ENCODE peak calls at places on chromosomes 4 and X, in six cellular contexts. I is RWPE2, Y is suprapubic skin, K is mucosa of descending colon, G is GM13977, E is mesothelial cell of epicardium. N is an unnamed sample.
A peak's percentile ranks its signal among the peaks of the same experiment; 100 is the strongest.

GRCh38 chrX:31092476-31092875 is 20.6 kb upstream of the FTHL17 start:
- DNase-seq in G (no peak), E (no peak), K (no peak), I (no peak), Y (no peak), N (no peak)

GRCh38 chr4:81664079-81664478 is 192.4 kb upstream of the RASGEF1B start:
- DNase-seq in E (no peak), G (no peak), Y (no peak), I (no peak), K (no peak), N (no peak)

GRCh38 chr4:16830081-16830480 is 68.4 kb downstream of the LDB2 start:
- DNase-seq in I (no peak), K (no peak), E (no peak), G (no peak), Y (no peak), N (no peak)

GRCh38 chr4:124890522-124890921 is 178.0 kb upstream of the ANKRD50 start:
- DNase-seq in G (no peak), K (no peak), E (no peak), Y (no peak), I (no peak), N (no peak)

GRCh38 chrX:49725401-49725800 is 29.6 kb upstream of the PAGE1 start:
- DNase-seq in Y (no peak), I (no peak), G (no peak), K (no peak), E (no peak), N (no peak)

GRCh38 chr4:140047017-140047640 is 106.9 kb downstream of the MAML3 start:
- DNase-seq in K (no peak), Y (no peak), I (no peak), E (no peak), G (no peak), N (no peak)

GRCh38 chrX:28586891-28587635 is at the start of gene IL1RAPL1:
- DNase-seq in E (no peak), Y (no peak), I (no peak), G (no peak), K (no peak), N (no peak)

GRCh38 chr4:121697626-121698025 is 846 bp upstream of the ANXA5 start:
- DNase-seq in I (no peak), Y (no peak), G (no peak), K (no peak), E (no peak), N (no peak)

GRCh38 chr4:102665527-102665926 is 95.2 kb downstream of the MANBA start:
- DNase-seq in I (no peak), K (no peak), G (no peak), Y (no peak), E (no peak), N (no peak)

DNA sequence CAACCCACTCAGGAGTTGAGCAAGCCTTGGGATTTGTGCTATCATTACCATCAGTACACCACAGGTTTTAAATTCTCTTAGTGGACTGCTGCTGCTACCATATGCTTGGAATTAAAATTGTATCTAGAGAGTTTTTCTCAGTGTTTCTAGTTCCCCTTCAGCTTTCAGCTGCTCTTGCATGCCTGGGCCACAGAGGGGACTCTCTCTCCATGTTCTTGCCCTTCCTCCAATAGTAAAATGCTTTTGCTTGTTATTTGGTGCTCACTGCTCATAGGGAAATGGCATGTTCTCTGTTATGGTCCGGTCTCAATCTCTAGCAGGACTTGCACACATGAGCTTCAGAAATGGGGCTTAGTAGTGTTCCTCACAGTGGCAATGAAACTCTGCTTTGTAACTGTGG is 101.9 kb downstream of the IGSF1 start:
- DNase-seq in I (no peak), E (no peak), Y (no peak), K (no peak), G (no peak), N (no peak)
- TF ChIP-seq CTCF in I (no peak), E (no peak), Y (no peak), K (no peak), G (no peak), N (no peak)

GRCh38 chr4:111681270-111681669 is 464.0 kb upstream of the FAM241A start:
- DNase-seq in E (no peak), K (no peak), G (no peak), Y (no peak), I (no peak), N (no peak)

GRCh38 chr4:111678908-111679307 is 466.3 kb upstream of the FAM241A start:
- DNase-seq in Y (no peak), I (no peak), E (no peak), K (no peak), G (no peak), N (no peak)

GRCh38 chr4:111681751-111682150 is 463.5 kb upstream of the FAM241A start:
- DNase-seq in G (no peak), E (no peak), K (no peak), I (no peak), Y (no peak), N (no peak)

GRCh38 chr4:111675746-111676145 is 469.5 kb upstream of the FAM241A start:
- DNase-seq in E (no peak), G (no peak), K (no peak), I (no peak), Y (no peak), N (no peak)

GRCh38 chr4:111678466-111678865 is 466.8 kb upstream of the FAM241A start:
- DNase-seq in I (no peak), Y (no peak), E (no peak), K (no peak), G (no peak), N (no peak)
- TF ChIP-seq CTCF in I (no peak), Y (no peak), E (no peak), K (no peak), G (no peak), N (no peak)

DNA sequence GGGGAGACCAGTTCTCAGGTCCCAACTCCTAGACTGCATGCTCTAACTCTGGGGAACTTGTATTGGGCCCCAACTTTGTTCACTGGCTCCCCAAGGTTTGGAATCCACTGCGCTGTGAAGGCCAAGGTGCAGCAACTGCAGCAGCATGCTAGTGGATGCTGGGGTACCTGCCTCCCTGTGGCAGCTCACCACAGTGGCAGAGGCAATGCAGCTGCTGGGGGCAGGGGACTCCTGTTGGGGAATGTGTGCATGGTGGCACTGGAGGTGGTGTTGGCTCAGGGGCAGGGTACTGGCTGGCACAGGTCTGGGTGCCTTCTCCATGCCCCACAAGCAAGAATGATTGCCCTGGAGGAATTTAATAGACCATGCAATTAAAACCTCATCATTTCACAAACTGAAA is 493.4 kb upstream of the GALNT7 start:
- DNase-seq in Y (no peak), I (no peak), K (no peak), G (no peak), E (no peak), N (no peak)
- TF ChIP-seq CTCF in Y (no peak), I (no peak), K (no peak), G (no peak), E (no peak), N (no peak)

GRCh38 chr4:108100827-108101226 is 67.9 kb downstream of the LEF1 start:
- DNase-seq in Y (no peak), E (no peak), K (no peak), I (no peak), G (no peak), N (no peak)

GRCh38 chr4:108094131-108094530 is 74.6 kb downstream of the LEF1 start:
- DNase-seq in G (no peak), Y (no peak), E (no peak), K (no peak), I (no peak), N (no peak)

GRCh38 chr4:108099838-108100237 is 68.9 kb downstream of the LEF1 start:
- DNase-seq in E (no peak), I (no peak), G (no peak), K (no peak), Y (no peak), N (no peak)

GRCh38 chr4:108097990-108098553 is 70.7 kb downstream of the LEF1 start:
- DNase-seq in K (no peak), Y (no peak), E (no peak), I (no peak), G (no peak), N (no peak)

GRCh38 chr4:108094923-108095482 is 73.7 kb downstream of the LEF1 start:
- DNase-seq in I (no peak), K (no peak), G (no peak), Y (no peak), E (no peak), N (no peak)
- TF ChIP-seq CTCF in I (no peak), K (no peak), G (no peak), Y (no peak), E (no peak), N (no peak)

GRCh38 chrX:46811101-46811500 is 25.7 kb upstream of the RP2 start:
- DNase-seq in I (no peak), E (no peak), Y (no peak), K (no peak), G (no peak), N (no peak)

GRCh38 chrX:46814966-46815365 is 21.9 kb upstream of the RP2 start:
- DNase-seq in G (no peak), K (no peak), I (no peak), E (no peak), Y (no peak), N (no peak)

DNA sequence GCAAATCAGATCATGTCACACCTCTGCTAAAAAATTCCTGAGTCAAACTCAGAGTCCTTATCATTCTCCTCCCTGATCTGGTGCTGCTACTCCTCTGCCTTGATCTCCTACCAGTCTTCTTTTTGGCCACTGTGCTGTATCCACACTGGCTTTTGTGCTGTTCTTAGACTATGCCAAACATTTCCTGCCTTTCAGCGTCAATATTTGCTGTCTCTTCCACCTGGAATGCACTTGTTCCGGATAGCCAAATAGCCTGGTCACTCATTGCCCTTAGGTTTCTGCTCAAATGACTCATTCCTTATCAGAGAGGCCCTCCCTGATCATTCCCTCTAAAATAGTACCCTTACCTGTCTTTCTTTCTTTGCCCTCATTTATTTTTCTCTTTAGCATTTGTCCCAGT is 24.4 kb upstream of the RP2 start:
- DNase-seq in Y (no peak), G (no peak), I (no peak), E (no peak), K (no peak), N (no peak)
- TF ChIP-seq CTCF in Y (no peak), G (no peak), I (no peak), E (no peak), K (no peak), N (no peak)

GRCh38 chrX:47168495-47169073 is 23.6 kb downstream of the RBM10 start:
- DNase-seq in Y (peak; percentile 21), I (no peak), G (no peak), E (no peak), K (no peak), N (peak; percentile 39)

GRCh38 chrX:47171996-47172395 is 21.6 kb upstream of the UBA1 start:
- DNase-seq in G (no peak), Y (peak; percentile 19), I (no peak), E (no peak), K (no peak), N (peak; percentile 11)

GRCh38 chrX:47169726-47170515 is 23.7 kb upstream of the UBA1 start:
- DNase-seq in K (no peak), Y (peak; percentile 61), G (no peak), I (no peak), E (no peak), N (peak; percentile 81)

GRCh38 chrX:47170861-47171692 is 22.6 kb upstream of the UBA1 start:
- DNase-seq in E (no peak), K (no peak), G (no peak), Y (peak; percentile 52), I (no peak), N (peak; percentile 73)

DNA sequence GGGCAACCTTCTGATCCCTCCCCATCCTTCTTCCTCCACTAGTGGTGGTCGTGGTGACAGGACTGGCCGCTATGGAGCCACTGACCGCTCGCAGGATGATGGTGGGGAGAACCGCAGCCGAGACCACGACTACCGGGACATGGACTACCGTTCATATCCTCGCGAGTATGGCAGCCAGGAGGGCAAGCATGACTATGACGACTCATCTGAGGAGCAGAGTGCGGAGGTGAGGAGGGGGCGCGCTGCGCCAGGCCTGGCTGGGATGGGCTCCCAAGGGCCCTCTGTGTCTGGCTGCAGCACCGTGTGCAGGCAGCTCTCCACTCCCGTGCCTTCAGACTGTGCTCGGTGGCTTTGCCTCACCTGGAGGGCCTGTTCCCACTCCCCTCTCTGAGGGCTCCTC is 24.3 kb downstream of the RBM10 start:
- DNase-seq in G (no peak), Y (peak; percentile 48), K (no peak), I (no peak), E (no peak), N (peak; percentile 91)
- TF ChIP-seq CTCF in G (no peak), Y (no peak), K (no peak), I (no peak), E (no peak), N (no peak)

N was measured in chondrocyte.